ENCODE peak calls at places on chromosomes 1 and 21, in nine cellular contexts. D, F, I, J, U, Y, B, R and G are unnamed samples.

GRCh38 chr1:12602633-12603024 is 15.4 kb downstream of the DHRS3 start:
- DNase-seq in D (no peak), U (no peak), B (no peak), R (no peak), J (no peak), I (no peak), Y (no peak), F (no peak), G (no peak)

GRCh38 chr1:26705788-26706237 is 10.0 kb downstream of the ARID1A start:
- DNase-seq in Y (no peak), U (peak), I (peak), B (no peak), J (no peak), D (no peak), R (no peak), F (no peak), G (no peak)

GRCh38 chr1:14142397-14143095 is 442.6 kb downstream of the PRDM2 start:
- DNase-seq in F (no peak), B (no peak), I (no peak), J (no peak), Y (no peak), U (no peak), R (no peak), D (no peak), G (no peak)

GRCh38 chr1:89484097-89485038 is 40.3 kb upstream of the LRRC8B start:
- DNase-seq in F (no peak), U (no peak), B (no peak), R (no peak), Y (no peak), I (no peak), J (no peak), D (no peak), G (no peak)

GRCh38 chr1:52602328-52603300 is at the start of gene GPX7:
- DNase-seq in J (peak), R (peak), U (peak), Y (peak), B (no peak), D (peak), I (peak), F (no peak), G (peak)

GRCh38 chr1:178126790-178127189 is 32.9 kb downstream of the RASAL2 start:
- DNase-seq in B (peak), F (no peak), U (peak), Y (no peak), J (no peak), D (no peak), I (peak), R (no peak), G (no peak)

GRCh38 chr1:199665371-199665770 is 362.1 kb upstream of the NR5A2 start:
- DNase-seq in J (no peak), U (no peak), R (no peak), Y (no peak), D (no peak), F (no peak), I (no peak), B (no peak), G (no peak)

GRCh38 chr21:35227774-35228173 is 178.7 kb upstream of the RUNX1 start:
- DNase-seq in Y (no peak), I (no peak), J (peak), B (no peak), F (no peak), D (no peak), U (no peak), R (no peak), G (no peak)

GRCh38 chr1:28507646-28508434 is 2.0 kb downstream of the RCC1 start:
- DNase-seq in Y (no peak), I (no peak), D (no peak), R (no peak), J (no peak), U (no peak), B (no peak), F (no peak), G (no peak)

GRCh38 chr1:39940980-39941871 is 13.7 kb upstream of the MFSD2A start:
- DNase-seq in U (no peak), B (no peak), F (no peak), J (no peak), D (no peak), I (no peak), Y (no peak), R (no peak), G (no peak)

GRCh38 chr1:202107801-202108731 is 14.7 kb upstream of the GPR37L1 start:
- DNase-seq in I (no peak), Y (peak), F (no peak), J (no peak), B (peak), D (no peak), U (no peak), R (no peak), G (peak)

GRCh38 chr21:45996311-45997204 is 15.0 kb downstream of the COL6A1 start:
- DNase-seq in R (peak), B (no peak), I (no peak), U (no peak), F (no peak), D (no peak), J (no peak), Y (no peak), G (no peak)

GRCh38 chr21:45032332-45032731 is 42.0 kb upstream of the ADARB1 start:
- DNase-seq in R (no peak), I (no peak), U (no peak), D (no peak), Y (no peak), J (no peak), B (no peak), F (no peak), G (no peak)

GRCh38 chr1:61160526-61160925 is 78.2 kb downstream of the NFIA start:
- DNase-seq in F (no peak), B (peak), D (no peak), J (no peak), U (peak), I (peak), Y (no peak), R (no peak), G (no peak)

GRCh38 chr1:167054946-167055630 is 35.1 kb downstream of the GPA33 start:
- DNase-seq in Y (no peak), U (no peak), I (no peak), D (no peak), F (no peak), R (no peak), B (no peak), J (no peak), G (no peak)

GRCh38 chr21:41625428-41625827 is 117.5 kb upstream of the TMPRSS2 start:
- DNase-seq in I (no peak), J (no peak), R (no peak), U (no peak), Y (no peak), B (no peak), D (no peak), F (no peak), G (no peak)

GRCh38 chr1:168087696-168088095 is 49.0 kb downstream of the GPR161 start:
- DNase-seq in R (no peak), D (no peak), I (no peak), B (no peak), Y (no peak), F (no peak), J (no peak), U (no peak), G (no peak)

GRCh38 chr1:47432071-47433036 is 5.5 kb upstream of the FOXD2 start:
- DNase-seq in Y (peak), F (no peak), J (peak), I (peak), U (peak), R (peak), B (peak), D (peak), G (peak)

GRCh38 chr1:161905269-161905884 is 118.3 kb downstream of the OLFML2B start:
- DNase-seq in Y (peak), B (peak), U (peak), R (no peak), I (no peak), D (no peak), J (no peak), F (no peak), G (no peak)

GRCh38 chr1:3515774-3516480 is 61.5 kb downstream of the ARHGEF16 start:
- DNase-seq in J (no peak), B (peak), R (no peak), Y (no peak), I (peak), D (no peak), U (no peak), F (no peak), G (no peak)

GRCh38 chr1:60942896-60943633 is 139.3 kb upstream of the NFIA start:
- DNase-seq in Y (no peak), R (no peak), F (no peak), J (no peak), U (no peak), I (no peak), D (no peak), B (no peak), G (no peak)

GRCh38 chr1:69088556-69088955 is 479.2 kb upstream of the LRRC7 start:
- DNase-seq in R (no peak), Y (no peak), D (no peak), J (no peak), U (no peak), B (no peak), F (no peak), I (no peak), G (no peak)

GRCh38 chr1:30417001-30417700 is 306.2 kb downstream of the MATN1 start:
- DNase-seq in F (no peak), Y (no peak), R (no peak), I (no peak), U (no peak), B (no peak), J (no peak), D (no peak), G (peak)

GRCh38 chr1:16904560-16905111 is 8.9 kb downstream of the RNU1-2 start:
- DNase-seq in F (peak), D (peak), Y (peak), U (peak), R (peak), I (peak), B (peak), J (peak), G (peak)

GRCh38 chr1:210328746-210329488 is at the start of gene HHAT:
- DNase-seq in J (peak), B (peak), D (peak), F (no peak), U (peak), I (peak), Y (peak), R (peak), G (peak)

GRCh38 chr1:176795929-176796328 is 333.0 kb downstream of the PAPPA2 start:
- DNase-seq in D (no peak), Y (no peak), F (no peak), R (no peak), B (peak), U (no peak), I (no peak), J (peak), G (no peak)

GRCh38 chr1:89632213-89633102 is 462 bp upstream of the LRRC8C start:
- DNase-seq in B (peak), D (peak), Y (peak), U (peak), F (no peak), J (peak), R (peak), I (peak), G (peak)

GRCh38 chr1:15067148-15067547 is 86.4 kb upstream of the TMEM51 start:
- DNase-seq in B (no peak), J (no peak), U (no peak), R (peak), Y (no peak), D (no peak), F (no peak), I (no peak), G (no peak)

GRCh38 chr1:52164604-52165003 is 22.7 kb downstream of the ZFYVE9 start:
- DNase-seq in F (no peak), R (no peak), D (no peak), I (peak), U (peak), Y (no peak), B (no peak), J (no peak), G (no peak)

GRCh38 chr1:209621741-209622655 is 30.2 kb downstream of the LAMB3 start:
- DNase-seq in U (no peak), F (no peak), I (no peak), Y (no peak), D (no peak), R (no peak), B (no peak), J (no peak), G (no peak)

GRCh38 chr1:243292117-243292516 is 36.3 kb downstream of the SDCCAG8 start:
- DNase-seq in I (no peak), J (no peak), B (no peak), F (no peak), D (no peak), U (no peak), Y (peak), R (no peak), G (no peak)

GRCh38 chr1:186633101-186633500 is 47.1 kb downstream of the PTGS2 start:
- DNase-seq in D (no peak), Y (no peak), B (no peak), J (no peak), R (no peak), U (no peak), F (no peak), I (no peak), G (no peak)

GRCh38 chr1:107620753-107621152 is 344.2 kb downstream of the VAV3 start:
- DNase-seq in B (no peak), I (no peak), F (no peak), U (no peak), D (no peak), J (no peak), Y (no peak), R (no peak), G (no peak)

GRCh38 chr1:218658899-218659298 is 313.8 kb downstream of the TGFB2 start:
- DNase-seq in J (no peak), D (no peak), R (no peak), I (peak), U (peak), Y (no peak), F (no peak), B (peak), G (no peak)

GRCh38 chr1:4743978-4744750 is 89.8 kb downstream of the AJAP1 start:
- DNase-seq in F (no peak), J (no peak), B (no peak), U (no peak), R (no peak), Y (no peak), D (no peak), I (no peak), G (no peak)

GRCh38 chr1:243939167-243939848 is 89.3 kb upstream of the AKT3 start:
- DNase-seq in F (no peak), D (no peak), J (no peak), U (peak), R (no peak), I (no peak), B (peak), Y (no peak), G (no peak)

GRCh38 chr1:172895050-172895460 is 155.7 kb downstream of the TNFSF18 start:
- DNase-seq in I (no peak), F (no peak), U (peak), Y (no peak), B (no peak), J (no peak), D (no peak), R (no peak), G (no peak)

GRCh38 chr21:28391938-28392337 is 600.7 kb downstream of the LTN1 start:
- DNase-seq in B (no peak), F (no peak), U (peak), R (no peak), D (no peak), J (no peak), Y (no peak), I (no peak), G (no peak)
- H3K27ac ChIP-seq in B (no peak), F (no peak), U (no peak), R (no peak), D (no peak), J (no peak), Y (no peak), I (no peak), G (no peak)

GRCh38 chr1:212030936-212031528 is 4.3 kb downstream of the INTS7 start:
- DNase-seq in U (peak), Y (no peak), R (no peak), J (no peak), B (peak), I (peak), D (no peak), F (no peak), G (no peak)
- H3K27ac ChIP-seq in U (peak), Y (no peak), R (no peak), J (no peak), B (peak), I (peak), D (no peak), F (no peak), G (no peak)

GRCh38 chr1:204307334-204307883 is 52.3 kb downstream of the PLEKHA6 start:
- DNase-seq in J (no peak), R (no peak), I (no peak), B (no peak), Y (peak), F (no peak), U (peak), D (no peak), G (no peak)
- H3K27ac ChIP-seq in J (no peak), R (peak), I (no peak), B (no peak), Y (no peak), F (peak), U (peak), D (no peak), G (no peak)

DNA sequence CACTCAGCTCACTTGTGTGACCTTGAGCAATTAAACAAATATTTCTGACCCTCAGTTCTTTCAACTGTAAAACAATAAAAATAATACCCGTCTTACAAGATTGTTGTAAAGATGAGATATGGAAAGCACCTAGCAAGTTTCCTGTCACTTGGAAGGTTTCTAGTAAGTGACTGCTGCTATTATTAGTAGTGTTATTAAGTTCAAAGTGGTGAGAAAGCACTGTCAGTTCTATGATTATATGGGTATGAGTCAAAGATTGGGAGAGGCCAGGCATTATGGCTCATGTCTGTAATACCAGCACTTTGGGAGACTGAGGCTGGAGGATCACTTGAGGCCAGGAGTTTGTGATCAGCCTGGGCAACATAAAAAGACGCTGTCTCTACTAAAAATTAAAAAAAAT is 145.4 kb downstream of the C1orf21 start:
- DNase-seq in Y (no peak), J (no peak), D (no peak), I (no peak), R (no peak), F (no peak), B (peak), U (no peak), G (no peak)
- H3K27ac ChIP-seq in Y (no peak), J (peak), D (no peak), I (no peak), R (peak), F (peak), B (no peak), U (no peak), G (no peak)